ENCODE peak calls at places on chromosomes 11 and 22, in four cellular contexts. K is neural progenitor cell; M is effector memory CD4-positive, alpha-beta T cell; O is IMR-90. R is an unnamed sample.

GRCh38 chr22:37943471-37944198 is 9.8 kb downstream of the C22orf23 start:
- DNase-seq in K (no peak), M (no peak), O (no peak), R (no peak)

GRCh38 chr11:133947298-133947905 is 9.4 kb downstream of the IGSF9B start:
- DNase-seq in K (peak), M (peak), O (peak), R (peak)

GRCh38 chr11:73013021-73013420 is 129.1 kb downstream of the FCHSD2 start:
- DNase-seq in K (no peak), M (no peak), O (no peak), R (no peak)

GRCh38 chr11:87005569-87005921 is 32.2 kb upstream of the TMEM135 start:
- DNase-seq in K (no peak), M (no peak), O (no peak), R (peak)

GRCh38 chr11:16512842-16513241 is 156.5 kb upstream of the SOX6 start:
- DNase-seq in K (no peak), M (no peak), O (peak), R (no peak)

GRCh38 chr22:32502346-32502745 is 27.7 kb downstream of the FBXO7 start:
- DNase-seq in K (peak), M (no peak), O (no peak), R (no peak)

GRCh38 chr22:33896801-33897620 is 23.3 kb downstream of the LARGE1 start:
- DNase-seq in K (no peak), M (no peak), O (peak), R (peak)

GRCh38 chr11:44380009-44380313 is 70.0 kb upstream of the ALX4 start:
- DNase-seq in K (no peak), M (no peak), O (no peak), R (no peak)

GRCh38 chr22:42769574-42770447 is 49.1 kb upstream of the A4GALT start:
- DNase-seq in K (peak), M (no peak), O (peak), R (peak)

GRCh38 chr11:128574576-128575011 is 12.8 kb downstream of the ETS1 start:
- DNase-seq in K (no peak), M (no peak), O (peak), R (no peak)

GRCh38 chr11:119832536-119832935 is 103.5 kb upstream of the NECTIN1 start:
- DNase-seq in K (peak), M (no peak), O (peak), R (peak)

GRCh38 chr11:128669491-128669890 is 24.4 kb upstream of the FLI1 start:
- DNase-seq in K (no peak), M (no peak), O (peak), R (peak)

GRCh38 chr11:2690261-2690575 is 9.6 kb downstream of the KCNQ1OT1 start:
- DNase-seq in K (no peak), M (no peak), O (no peak), R (no peak)

GRCh38 chr22:37983860-37984791 is at the start of gene SOX10:
- DNase-seq in K (peak), M (no peak), O (no peak), R (no peak)

GRCh38 chr11:118605116-118605867 is 2.1 kb upstream of the PHLDB1 start:
- DNase-seq in K (peak), M (no peak), O (peak), R (no peak)

GRCh38 chr22:50316114-50317065 is 8.9 kb upstream of the PLXNB2 start:
- DNase-seq in K (no peak), M (no peak), O (no peak), R (no peak)

GRCh38 chr11:108592591-108593213 is 866 bp downstream of the EXPH5 start:
- DNase-seq in K (no peak), M (no peak), O (no peak), R (no peak)

GRCh38 chr11:130054966-130055365 is 14.7 kb upstream of the APLP2 start:
- DNase-seq in K (no peak), M (no peak), O (no peak), R (no peak)

GRCh38 chr22:45309422-45310227 is at the start of gene FAM118A:
- DNase-seq in K (peak), M (peak), O (peak), R (peak)

GRCh38 chr11:28581286-28582242 is 473.4 kb downstream of the METTL15 start:
- DNase-seq in K (no peak), M (no peak), O (peak), R (peak)

GRCh38 chr11:100581318-100581717 is 105.8 kb upstream of the ARHGAP42 start:
- DNase-seq in K (no peak), M (no peak), O (no peak), R (peak)

GRCh38 chr11:130613396-130613795 is 165.0 kb downstream of the ADAMTS15 start:
- DNase-seq in K (no peak), M (no peak), O (no peak), R (no peak)

GRCh38 chr11:64060861-64061444 is 25.2 kb downstream of the FLRT1 start:
- DNase-seq in K (peak), M (no peak), O (no peak), R (no peak)

GRCh38 chr11:2235588-2236326 is 34.6 kb downstream of the ASCL2 start:
- DNase-seq in K (peak), M (no peak), O (no peak), R (no peak)

GRCh38 chr22:24510694-24511625 is 15.8 kb downstream of the UPB1 start:
- DNase-seq in K (no peak), M (no peak), O (peak), R (peak)
- H3K4me3 ChIP-seq in K (no peak), M (no peak), O (no peak), R (no peak)

GRCh38 chr11:71542382-71542781 is 4.6 kb downstream of the KRTAP5-8 start:
- DNase-seq in K (no peak), M (no peak), O (no peak), R (no peak)

GRCh38 chr11:71545405-71545966 is 2.7 kb upstream of the KRTAP5-9 start:
- DNase-seq in K (no peak), M (no peak), O (no peak), R (no peak)

GRCh38 chr11:71544525-71545214 is 3.5 kb upstream of the KRTAP5-9 start:
- DNase-seq in K (no peak), M (no peak), O (no peak), R (no peak)

GRCh38 chr11:71542856-71543743 is 5.1 kb upstream of the KRTAP5-9 start:
- DNase-seq in K (no peak), M (no peak), O (no peak), R (no peak)

DNA sequence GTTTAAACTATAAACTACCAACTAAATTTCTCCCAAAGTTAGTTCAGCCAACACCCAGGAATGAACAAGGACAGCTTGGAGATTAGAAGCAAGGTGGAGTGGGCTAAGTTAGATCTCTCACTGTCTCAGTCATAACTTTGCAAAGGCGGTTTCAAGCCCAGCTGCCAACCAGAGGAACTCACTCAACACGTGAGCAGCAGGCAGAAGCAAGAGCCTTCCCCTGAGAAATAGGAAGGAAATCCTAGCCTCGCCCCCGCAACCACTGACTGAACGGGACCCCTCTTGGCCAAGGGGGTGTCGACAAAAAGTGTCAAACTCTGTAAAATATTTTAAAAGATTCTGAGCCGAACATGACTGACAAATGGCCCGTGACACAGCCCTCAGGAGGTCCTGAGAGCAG is 4.4 kb upstream of the KRTAP5-9 start:
- DNase-seq in K (no peak), M (no peak), O (no peak), R (no peak)
- H3K4me3 ChIP-seq in K (no peak), M (no peak), O (no peak), R (no peak)

GRCh38 chr22:46547883-46548244 is 10.4 kb upstream of the CELSR1 start:
- DNase-seq in K (no peak), M (no peak), O (peak), R (peak)
- H3K4me3 ChIP-seq in K (no peak), M (no peak), O (no peak), R (no peak)

DNA sequence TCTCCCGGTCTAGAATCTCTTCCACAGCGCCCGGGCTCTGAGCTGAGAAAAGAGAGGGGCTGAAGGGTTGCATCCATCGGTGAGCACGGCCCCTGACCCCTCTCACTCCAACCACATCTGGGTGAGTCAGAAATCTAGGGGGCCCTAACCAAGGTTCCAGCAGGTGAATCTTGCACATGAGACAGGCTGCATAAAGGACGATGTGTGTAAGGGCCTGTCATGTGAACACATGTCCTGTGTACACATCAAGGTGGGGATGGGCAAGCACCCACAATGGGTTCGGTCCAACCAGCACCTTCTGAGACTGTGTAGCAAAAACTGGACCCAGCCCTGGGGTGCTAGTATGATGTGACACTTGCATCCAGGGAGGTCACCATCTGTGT is 1.2 kb downstream of the BET1L start:
- DNase-seq in K (no peak), M (no peak), O (no peak), R (no peak)
- H3K4me3 ChIP-seq in K (peak), M (peak), O (peak), R (peak)

GRCh38 chr11:32168924-32169323 is 78.0 kb downstream of the RCN1 start:
- DNase-seq in K (no peak), M (no peak), O (no peak), R (no peak)

GRCh38 chr11:32173977-32174376 is 83.1 kb downstream of the RCN1 start:
- DNase-seq in K (no peak), M (no peak), O (no peak), R (no peak)

GRCh38 chr11:32172771-32173170 is 81.9 kb downstream of the RCN1 start:
- DNase-seq in K (peak), M (no peak), O (peak), R (no peak)

GRCh38 chr11:32176223-32176811 is 85.4 kb downstream of the RCN1 start:
- DNase-seq in K (peak), M (peak), O (peak), R (peak)

GRCh38 chr11:32173435-32173834 is 82.6 kb downstream of the RCN1 start:
- DNase-seq in K (peak), M (no peak), O (peak), R (peak)
- H3K4me3 ChIP-seq in K (no peak), M (no peak), O (no peak), R (no peak)

GRCh38 chr11:111871693-111872161 is 346 bp upstream of the ALG9 start:
- DNase-seq in K (no peak), M (no peak), O (no peak), R (peak)

GRCh38 chr11:111870887-111871692 is at the start of gene ALG9:
- DNase-seq in K (peak), M (peak), O (peak), R (peak)

GRCh38 chr11:111870522-111870886 is 877 bp downstream of the ALG9 start:
- DNase-seq in K (no peak), M (no peak), O (no peak), R (no peak)

GRCh38 chr11:111870113-111870512 is 1.3 kb downstream of the ALG9 start:
- DNase-seq in K (no peak), M (no peak), O (no peak), R (peak)
- H3K4me3 ChIP-seq in K (peak), M (no peak), O (no peak), R (no peak)

GRCh38 chr22:19879996-19880785 is 25.5 kb upstream of the GNB1L start:
- DNase-seq in K (no peak), M (no peak), O (no peak), R (no peak)

GRCh38 chr22:19879651-19879995 is 24.9 kb upstream of the GNB1L start:
- DNase-seq in K (no peak), M (no peak), O (no peak), R (no peak)

GRCh38 chr22:19882446-19883381 is 28.0 kb upstream of the GNB1L start:
- DNase-seq in K (no peak), M (no peak), O (no peak), R (no peak)

GRCh38 chr22:19879248-19879575 is 24.5 kb upstream of the GNB1L start:
- DNase-seq in K (no peak), M (no peak), O (no peak), R (no peak)

DNA sequence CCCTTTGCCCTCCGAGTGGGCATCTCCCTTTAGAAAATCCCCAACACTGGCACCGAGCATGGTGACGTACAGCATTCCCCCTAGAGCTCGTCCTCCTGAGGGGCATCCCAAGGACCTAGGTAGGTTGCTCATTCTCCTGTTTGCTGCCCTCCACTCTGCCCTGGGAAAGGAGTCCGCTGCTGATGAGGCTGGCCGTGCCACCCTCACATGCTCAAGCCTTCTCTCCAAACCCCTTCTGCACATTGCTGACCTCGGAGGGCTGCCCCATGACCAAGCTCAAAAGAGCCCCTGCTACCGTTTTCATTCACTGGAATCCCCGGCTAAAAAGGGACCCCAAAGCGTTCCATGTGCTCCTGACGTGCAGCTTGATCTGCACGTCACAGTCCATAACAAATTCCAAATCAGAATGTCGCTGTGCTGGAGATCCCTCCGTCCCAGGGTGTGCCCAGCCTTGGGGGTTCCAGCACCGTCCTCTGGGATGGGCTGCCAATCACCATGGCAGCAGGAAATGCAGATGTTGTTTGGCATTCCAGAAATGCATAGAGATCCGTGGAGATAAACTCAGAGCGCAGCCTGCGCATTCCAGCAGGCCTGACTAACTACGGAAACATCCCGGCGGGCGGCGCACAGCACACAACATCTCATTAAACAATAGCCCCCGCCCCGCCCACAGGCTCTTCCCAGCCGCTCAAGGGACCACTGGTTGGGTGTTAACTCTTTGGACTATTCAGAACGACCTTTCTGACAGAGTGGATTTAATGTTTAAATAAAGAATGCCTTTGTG is 26.3 kb upstream of the GNB1L start:
- DNase-seq in K (peak), M (no peak), O (peak), R (peak)
- H3K4me3 ChIP-seq in K (peak), M (no peak), O (no peak), R (no peak)

R was measured in bronchial epithelial cell.